ENCODE peak calls at places on chromosomes 6 and 20, in ten cellular contexts. F is Peyer's patch, K is pancreas, U is B cell, R is cardiac muscle cell, W is GM23338, O is H9, Q is glutamatergic neuron, N is RWPE1, E is IMR-90. P is an unnamed sample.

GRCh38 chr6:97198181-97198580 is 84.8 kb downstream of the MMS22L start:
- DNase-seq in F (no peak), K (no peak), U (no peak), R (peak; percentile 53), W (no peak), O (no peak), Q (no peak), N (no peak), E (peak; percentile 46), P (no peak)

GRCh38 chr6:6919173-6919572 is 188.6 kb upstream of the RREB1 start:
- DNase-seq in F (no peak), K (no peak), U (no peak), R (no peak), W (no peak), O (no peak), Q (no peak), N (no peak), E (no peak), P (no peak)

GRCh38 chr20:63698739-63699465 is 2.5 kb downstream of the TNFRSF6B start:
- DNase-seq in F (peak; percentile 62), K (peak; percentile 28), U (peak; percentile 48), R (peak; percentile 84), W (no peak), O (peak; percentile 39), Q (no peak), N (peak; percentile 96), E (peak; percentile 94), P (peak; percentile 38)

GRCh38 chr6:4371207-4371921 is 236.0 kb upstream of the ECI2 start:
- DNase-seq in F (no peak), K (no peak), U (no peak), R (peak; percentile 71), W (no peak), O (no peak), Q (no peak), N (no peak), E (peak; percentile 92), P (no peak)

GRCh38 chr6:39047434-39048327 is 900 bp upstream of the GLP1R start:
- DNase-seq in F (no peak), K (no peak), U (no peak), R (no peak), W (no peak), O (peak; percentile 17), Q (no peak), N (no peak), E (no peak), P (no peak)

GRCh38 chr6:139354177-139354576 is 20.3 kb downstream of the CITED2 start:
- DNase-seq in F (no peak), K (no peak), U (no peak), R (no peak), W (no peak), O (no peak), Q (no peak), N (no peak), E (no peak), P (no peak)

GRCh38 chr6:156437084-156437879 is 339.9 kb upstream of the ARID1B start:
- DNase-seq in F (no peak), K (no peak), U (no peak), R (no peak), W (no peak), O (no peak), Q (no peak), N (no peak), E (no peak), P (no peak)

GRCh38 chr6:41021832-41022231 is 17.2 kb downstream of the UNC5CL start:
- DNase-seq in F (no peak), K (peak; percentile 68), U (no peak), R (peak; percentile 40), W (no peak), O (no peak), Q (no peak), N (no peak), E (peak; percentile 46), P (no peak)

GRCh38 chr20:58864346-58864745 is 11.8 kb downstream of the GNAS start:
- DNase-seq in F (no peak), K (no peak), U (no peak), R (no peak), W (no peak), O (no peak), Q (no peak), N (no peak), E (no peak), P (no peak)
- TF ChIP-seq CTCF in F (no peak), K (no peak), U (peak; percentile 55), R (no peak), W (peak; percentile 52), O (peak; percentile 37), Q (no peak), N (peak; percentile 53), E (peak; percentile 15), P (peak; percentile 19)

GRCh38 chr6:105135056-105135455 is 44.8 kb downstream of the POPDC3 start:
- DNase-seq in F (no peak), K (no peak), U (no peak), R (peak; percentile 16), W (peak; percentile 36), O (no peak), Q (no peak), N (no peak), E (peak; percentile 18), P (no peak)
- TF ChIP-seq CTCF in F (no peak), K (no peak), U (no peak), R (no peak), W (peak; percentile 33), O (peak; percentile 38), Q (no peak), N (no peak), E (peak; percentile 20), P (no peak)

GRCh38 chr20:50322703-50323131 is 132.1 kb downstream of the CEBPB start:
- DNase-seq in F (no peak), K (no peak), U (no peak), R (no peak), W (no peak), O (no peak), Q (no peak), N (no peak), E (no peak), P (no peak)

GRCh38 chr20:50320005-50320909 is 129.6 kb downstream of the CEBPB start:
- DNase-seq in F (no peak), K (no peak), U (no peak), R (no peak), W (no peak), O (no peak), Q (no peak), N (peak; percentile 52), E (no peak), P (no peak)

GRCh38 chr20:50323209-50323608 is 132.6 kb downstream of the CEBPB start:
- DNase-seq in F (no peak), K (no peak), U (no peak), R (no peak), W (no peak), O (no peak), Q (no peak), N (no peak), E (no peak), P (no peak)

GRCh38 chr20:50321797-50322480 is 131.3 kb downstream of the CEBPB start:
- DNase-seq in F (no peak), K (no peak), U (no peak), R (peak; percentile 80), W (no peak), O (no peak), Q (no peak), N (peak; percentile 63), E (peak; percentile 72), P (no peak)

GRCh38 chr20:50320910-50321796 is 130.5 kb downstream of the CEBPB start:
- DNase-seq in F (peak; percentile 91), K (peak; percentile 88), U (no peak), R (peak; percentile 94), W (peak; percentile 91), O (peak; percentile 94), Q (peak; percentile 76), N (peak; percentile 100), E (peak; percentile 97), P (peak; percentile 67)
- TF ChIP-seq CTCF in F (no peak), K (no peak), U (no peak), R (no peak), W (peak; percentile 9), O (no peak), Q (no peak), N (no peak), E (no peak), P (no peak)

GRCh38 chr6:57216235-57217101 is 5.6 kb downstream of the RAB23 start:
- DNase-seq in F (no peak), K (no peak), U (no peak), R (peak; percentile 69), W (no peak), O (no peak), Q (no peak), N (no peak), E (peak; percentile 28), P (no peak)
- TF ChIP-seq CTCF in F (no peak), K (no peak), U (no peak), R (peak; percentile 11), W (no peak), O (peak; percentile 40), Q (peak; percentile 49), N (no peak), E (no peak), P (peak; percentile 28)

GRCh38 chr6:150670311-150670710 is 70.6 kb downstream of the PLEKHG1 start:
- DNase-seq in F (no peak), K (no peak), U (no peak), R (no peak), W (no peak), O (no peak), Q (no peak), N (no peak), E (no peak), P (no peak)
- TF ChIP-seq CTCF in F (no peak), K (no peak), U (no peak), R (no peak), W (peak; percentile 50), O (peak; percentile 44), Q (peak; percentile 21), N (no peak), E (no peak), P (no peak)